ENCODE peak calls at places on chromosomes 6 and 20, in seven cellular contexts. G, Q, H, E, T, S and C are unnamed samples.

GRCh38 chr6:20604159-20604558 is 69.9 kb downstream of the CDKAL1 start:
- DNase-seq in G (no peak), Q (no peak), H (no peak), E (no peak), T (no peak), S (no peak), C (no peak)

GRCh38 chr6:170124836-170125235 is 166.0 kb downstream of the DLL1 start:
- DNase-seq in G (peak; percentile 14), Q (no peak), H (peak; percentile 14), E (no peak), T (no peak), S (no peak), C (peak; percentile 33)

GRCh38 chr6:154460306-154461071 is 50.0 kb downstream of the CNKSR3 start:
- DNase-seq in G (no peak), Q (peak; percentile 63), H (no peak), E (no peak), T (peak; percentile 64), S (no peak), C (no peak)

GRCh38 chr6:46440133-46440532 is 51.1 kb downstream of the RCAN2 start:
- DNase-seq in G (no peak), Q (peak; percentile 74), H (no peak), E (no peak), T (no peak), S (no peak), C (no peak)

GRCh38 chr20:2688041-2688591 is 4.5 kb upstream of the EBF4 start:
- DNase-seq in G (peak; percentile 89), Q (peak; percentile 23), H (peak; percentile 59), E (peak; percentile 39), T (peak; percentile 34), S (peak; percentile 53), C (peak; percentile 74)

GRCh38 chr6:132483779-132484679 is 28.9 kb downstream of the STX7 start:
- DNase-seq in G (no peak), Q (peak; percentile 69), H (peak; percentile 58), E (no peak), T (peak; percentile 65), S (peak; percentile 36), C (peak; percentile 77)

GRCh38 chr6:55825402-55826051 is 49.9 kb downstream of the BMP5 start:
- DNase-seq in G (no peak), Q (peak; percentile 83), H (peak; percentile 80), E (no peak), T (peak; percentile 43), S (no peak), C (no peak)

GRCh38 chr6:66970373-66970772 is 1263.3 kb upstream of the EYS start:
- DNase-seq in G (no peak), Q (peak; percentile 15), H (no peak), E (no peak), T (no peak), S (no peak), C (no peak)

GRCh38 chr6:169933251-169933821 is 181.9 kb downstream of the ERMARD start:
- DNase-seq in G (no peak), Q (no peak), H (no peak), E (no peak), T (no peak), S (no peak), C (peak; percentile 54)

GRCh38 chr6:33923857-33924514 is 120.2 kb upstream of the MLN start:
- DNase-seq in G (peak; percentile 45), Q (no peak), H (no peak), E (no peak), T (no peak), S (no peak), C (peak; percentile 88)

GRCh38 chr20:57244221-57244585 is 22.2 kb downstream of the BMP7 start:
- DNase-seq in G (no peak), Q (no peak), H (no peak), E (no peak), T (no peak), S (no peak), C (peak; percentile 45)

GRCh38 chr20:35743693-35744491 is 1.8 kb upstream of the RBM39 start:
- DNase-seq in G (peak; percentile 45), Q (no peak), H (no peak), E (peak; percentile 30), T (no peak), S (no peak), C (no peak)

GRCh38 chr6:45979311-45979710 is 36.3 kb downstream of the CLIC5 start:
- DNase-seq in G (no peak), Q (no peak), H (no peak), E (no peak), T (no peak), S (no peak), C (no peak)

GRCh38 chr6:13474360-13474759 is 13.0 kb downstream of the GFOD1 start:
- DNase-seq in G (no peak), Q (no peak), H (no peak), E (no peak), T (no peak), S (no peak), C (no peak)

GRCh38 chr6:109455502-109456282 is at the start of gene MICAL1:
- DNase-seq in G (peak; percentile 88), Q (peak; percentile 60), H (peak; percentile 71), E (peak; percentile 80), T (peak; percentile 51), S (peak; percentile 55), C (peak; percentile 82)

GRCh38 chr6:149463781-149464180 is 21.0 kb downstream of the ZC3H12D start:
- DNase-seq in G (no peak), Q (peak; percentile 12), H (no peak), E (no peak), T (no peak), S (no peak), C (no peak)

GRCh38 chr20:61976650-61977332 is 88.9 kb downstream of the TAF4 start:
- DNase-seq in G (no peak), Q (no peak), H (no peak), E (no peak), T (no peak), S (no peak), C (peak; percentile 92)

GRCh38 chr6:73648166-73648565 is 5.6 kb downstream of the SLC17A5 start:
- DNase-seq in G (no peak), Q (peak; percentile 45), H (no peak), E (no peak), T (no peak), S (no peak), C (no peak)

GRCh38 chr6:147132889-147133288 is 71.3 kb upstream of the STXBP5 start:
- DNase-seq in G (no peak), Q (peak; percentile 63), H (no peak), E (no peak), T (no peak), S (no peak), C (peak; percentile 79)